ENCODE peak calls at places on chromosomes 2 and 18, in ten cellular contexts. Y, A, K, V, X, L, O, S, D and Q are unnamed samples.

GRCh38 chr2:223995569-223995968 is 38.3 kb downstream of the MRPL44 start:
- DNase-seq in K (no peak), L (no peak), X (no peak), O (no peak), S (no peak), V (peak; percentile 29), A (no peak), Y (no peak), D (no peak), Q (no peak)

GRCh38 chr2:175195012-175195411 is 13.5 kb upstream of the ATP5MC3 start:
- DNase-seq in Y (no peak), S (no peak), V (no peak), L (no peak), X (no peak), K (no peak), A (no peak), D (no peak), O (no peak), Q (no peak)

GRCh38 chr18:63368611-63369010 is 1.6 kb upstream of the KDSR start:
- DNase-seq in S (no peak), V (no peak), X (no peak), K (no peak), D (no peak), Y (no peak), L (no peak), A (no peak), O (no peak), Q (no peak)

GRCh38 chr2:219851169-219851568 is 223.7 kb downstream of the SLC4A3 start:
- DNase-seq in K (no peak), Y (no peak), X (no peak), O (no peak), S (no peak), V (no peak), A (no peak), L (no peak), D (no peak), Q (no peak)

GRCh38 chr2:64992990-64993389 is 3.8 kb downstream of the SLC1A4 start:
- DNase-seq in V (no peak), L (no peak), K (no peak), Y (no peak), A (no peak), S (no peak), X (no peak), D (no peak), O (no peak), Q (no peak)

GRCh38 chr18:23406271-23406787 is 46.8 kb upstream of the RIOK3 start:
- DNase-seq in A (no peak), L (no peak), S (no peak), V (peak; percentile 57), Y (no peak), X (no peak), K (no peak), D (no peak), O (no peak), Q (no peak)

GRCh38 chr18:10563886-10564285 is 38.1 kb downstream of the NAPG start:
- DNase-seq in O (no peak), Y (no peak), V (no peak), D (no peak), A (no peak), X (no peak), L (no peak), K (no peak), S (no peak), Q (no peak)

GRCh38 chr2:39024833-39025232 is 96.0 kb downstream of the SOS1 start:
- DNase-seq in L (no peak), D (no peak), S (no peak), V (peak; percentile 5), A (no peak), Y (no peak), K (no peak), X (no peak), O (no peak), Q (no peak)

GRCh38 chr2:43115884-43116283 is 110.5 kb downstream of the ZFP36L2 start:
- DNase-seq in K (no peak), X (no peak), A (no peak), O (no peak), Y (no peak), S (no peak), L (no peak), V (no peak), D (no peak), Q (no peak)

GRCh38 chr2:240588006-240588655 is 1.6 kb downstream of the CAPN10 start:
- DNase-seq in K (no peak), S (peak; percentile 2), A (no peak), X (no peak), O (no peak), L (no peak), V (no peak), Y (no peak), D (no peak), Q (no peak)

GRCh38 chr2:179265082-179265575 is 497 bp upstream of the SESTD1 start:
- DNase-seq in L (no peak), X (no peak), O (no peak), K (no peak), D (no peak), Y (no peak), V (no peak), S (no peak), A (no peak), Q (peak; percentile 46)

GRCh38 chr2:99255491-99256318 is at the start of gene LYG2:
- DNase-seq in D (peak; percentile 94), X (no peak), V (no peak), O (no peak), L (no peak), S (no peak), Y (no peak), A (no peak), K (no peak), Q (no peak)